ENCODE peak calls at places on chromosome 22, in four cellular contexts. One of them, this sample, is unnamed.

GRCh38 chr22:38412435-38413084 is 42.4 kb downstream of the KCNJ4 start:
- DNase-seq in activated T-helper 1 cell treated with anti-CD3 and anti-CD28 coated beads, Interleukin-12 subunit alpha, Interleukin-12 subunit beta, Interleukin-2, Interleukin-4 antibody, amounts not matched to agents 30 ng/mL and 10 ng/mL and 1 ng/mL, durations not matched to agents 14 hours and 24 hours and 36 hours: peak; percentile 14
- DNase-seq in uterus: peak; percentile 15
- DNase-seq in WTC11: peak; percentile 76
- DNase-seq in this sample: no peak

GRCh38 chr22:41907436-41908401 is 7.2 kb downstream of the SHISA8 start:
- DNase-seq in uterus: no peak
- DNase-seq in WTC11: no peak
- DNase-seq in activated T-helper 1 cell treated with anti-CD3 and anti-CD28 coated beads, Interleukin-12 subunit alpha, Interleukin-12 subunit beta, Interleukin-2, Interleukin-4 antibody, amounts not matched to agents 30 ng/mL and 10 ng/mL and 1 ng/mL, durations not matched to agents 14 hours and 24 hours and 36 hours: no peak
- DNase-seq in this sample: no peak

GRCh38 chr22:41256898-41257260 is 16.1 kb upstream of the CHADL start:
- DNase-seq in activated T-helper 1 cell treated with anti-CD3 and anti-CD28 coated beads, Interleukin-12 subunit alpha, Interleukin-12 subunit beta, Interleukin-2, Interleukin-4 antibody, amounts not matched to agents 30 ng/mL and 10 ng/mL and 1 ng/mL, durations not matched to agents 14 hours and 24 hours and 36 hours: no peak
- DNase-seq in WTC11: no peak
- DNase-seq in uterus: no peak
- DNase-seq in this sample: peak; percentile 94

GRCh38 chr22:19430890-19431541 is 517 bp downstream of the HIRA start:
- DNase-seq in uterus: no peak
- DNase-seq in WTC11: peak; percentile 42
- DNase-seq in activated T-helper 1 cell treated with anti-CD3 and anti-CD28 coated beads, Interleukin-12 subunit alpha, Interleukin-12 subunit beta, Interleukin-2, Interleukin-4 antibody, amounts not matched to agents 30 ng/mL and 10 ng/mL and 1 ng/mL, durations not matched to agents 14 hours and 24 hours and 36 hours: peak; percentile 10
- DNase-seq in this sample: peak; percentile 41

GRCh38 chr22:44245867-44246266 is 65.1 kb downstream of the PARVG start:
- DNase-seq in uterus: no peak
- DNase-seq in WTC11: no peak
- DNase-seq in activated T-helper 1 cell treated with anti-CD3 and anti-CD28 coated beads, Interleukin-12 subunit alpha, Interleukin-12 subunit beta, Interleukin-2, Interleukin-4 antibody, amounts not matched to agents 30 ng/mL and 10 ng/mL and 1 ng/mL, durations not matched to agents 14 hours and 24 hours and 36 hours: no peak
- DNase-seq in this sample: no peak

GRCh38 chr22:46073683-46074504 is 76.4 kb upstream of the PPARA start:
- DNase-seq in activated T-helper 1 cell treated with anti-CD3 and anti-CD28 coated beads, Interleukin-12 subunit alpha, Interleukin-12 subunit beta, Interleukin-2, Interleukin-4 antibody, amounts not matched to agents 30 ng/mL and 10 ng/mL and 1 ng/mL, durations not matched to agents 14 hours and 24 hours and 36 hours: no peak
- DNase-seq in WTC11: peak; percentile 8
- DNase-seq in uterus: peak; percentile 54
- DNase-seq in this sample: peak; percentile 33

GRCh38 chr22:37267661-37268413 is 14.5 kb upstream of the CYTH4 start:
- DNase-seq in WTC11: no peak
- DNase-seq in activated T-helper 1 cell treated with anti-CD3 and anti-CD28 coated beads, Interleukin-12 subunit alpha, Interleukin-12 subunit beta, Interleukin-2, Interleukin-4 antibody, amounts not matched to agents 30 ng/mL and 10 ng/mL and 1 ng/mL, durations not matched to agents 14 hours and 24 hours and 36 hours: no peak
- DNase-seq in uterus: no peak
- DNase-seq in this sample: no peak

GRCh38 chr22:40535642-40536041 is 100.9 kb downstream of the MRTFA start:
- DNase-seq in uterus: no peak
- DNase-seq in WTC11: no peak
- DNase-seq in activated T-helper 1 cell treated with anti-CD3 and anti-CD28 coated beads, Interleukin-12 subunit alpha, Interleukin-12 subunit beta, Interleukin-2, Interleukin-4 antibody, amounts not matched to agents 30 ng/mL and 10 ng/mL and 1 ng/mL, durations not matched to agents 14 hours and 24 hours and 36 hours: no peak
- DNase-seq in this sample: peak; percentile 39

GRCh38 chr22:27573992-27574391 is 227.6 kb downstream of the MN1 start:
- DNase-seq in WTC11: no peak
- DNase-seq in activated T-helper 1 cell treated with anti-CD3 and anti-CD28 coated beads, Interleukin-12 subunit alpha, Interleukin-12 subunit beta, Interleukin-2, Interleukin-4 antibody, amounts not matched to agents 30 ng/mL and 10 ng/mL and 1 ng/mL, durations not matched to agents 14 hours and 24 hours and 36 hours: no peak
- DNase-seq in uterus: no peak
- DNase-seq in this sample: peak; percentile 35

GRCh38 chr22:50087646-50088045 is 2.2 kb upstream of the MOV10L1 start:
- DNase-seq in uterus: no peak
- DNase-seq in WTC11: no peak
- DNase-seq in activated T-helper 1 cell treated with anti-CD3 and anti-CD28 coated beads, Interleukin-12 subunit alpha, Interleukin-12 subunit beta, Interleukin-2, Interleukin-4 antibody, amounts not matched to agents 30 ng/mL and 10 ng/mL and 1 ng/mL, durations not matched to agents 14 hours and 24 hours and 36 hours: no peak
- DNase-seq in this sample: no peak

GRCh38 chr22:45834795-45835194 is 142.2 kb downstream of the WNT7B start:
- DNase-seq in activated T-helper 1 cell treated with anti-CD3 and anti-CD28 coated beads, Interleukin-12 subunit alpha, Interleukin-12 subunit beta, Interleukin-2, Interleukin-4 antibody, amounts not matched to agents 30 ng/mL and 10 ng/mL and 1 ng/mL, durations not matched to agents 14 hours and 24 hours and 36 hours: no peak
- DNase-seq in WTC11: no peak
- DNase-seq in uterus: no peak
- DNase-seq in this sample: no peak

This sample was measured in choroid plexus epithelial cell.